ENCODE peak calls at places on chromosomes 13 and 19, in eight cellular contexts. O, H, N, Q, B, R, L and I are unnamed samples.

GRCh38 chr19:43639507-43640423 is at the start of gene CADM4:
- DNase-seq in L (no peak), Q (no peak), N (no peak), R (peak; percentile 66), B (no peak), H (peak; percentile 69), O (peak; percentile 23), I (peak; percentile 57)

GRCh38 chr19:40464059-40465024 is 1.2 kb downstream of the BLVRB start:
- DNase-seq in N (peak; percentile 68), B (peak; percentile 78), H (peak; percentile 92), O (peak; percentile 78), R (peak; percentile 96), Q (peak; percentile 76), L (peak; percentile 94), I (peak; percentile 91)

GRCh38 chr13:64709079-64709478 is 2521.1 kb downstream of the PCDH9 start:
- DNase-seq in L (no peak), R (no peak), B (no peak), H (no peak), Q (no peak), N (no peak), O (no peak), I (no peak)

GRCh38 chr19:47377801-47378200 is 28.7 kb downstream of the DHX34 start:
- DNase-seq in H (no peak), N (no peak), L (no peak), Q (no peak), O (no peak), B (no peak), R (no peak), I (peak; percentile 46)

GRCh38 chr13:32745509-32745908 is 159.3 kb downstream of the PDS5B start:
- DNase-seq in R (no peak), L (no peak), B (no peak), H (no peak), O (no peak), Q (no peak), N (no peak), I (no peak)

GRCh38 chr13:93227280-93227905 is 786 bp downstream of the GPC6 start:
- DNase-seq in H (peak; percentile 70), O (no peak), L (peak; percentile 70), B (peak; percentile 47), N (no peak), R (peak; percentile 81), Q (no peak), I (no peak)

GRCh38 chr13:76035711-76036110 is 399.6 kb downstream of the LMO7 start:
- DNase-seq in L (peak; percentile 16), Q (no peak), N (no peak), R (no peak), B (no peak), H (no peak), O (no peak), I (no peak)

GRCh38 chr13:94305463-94305862 is 174.0 kb downstream of the DCT start:
- DNase-seq in L (peak; percentile 85), N (no peak), O (no peak), H (no peak), Q (no peak), R (no peak), B (peak; percentile 83), I (no peak)

GRCh38 chr13:26017932-26018690 is 33.7 kb downstream of the SHISA2 start:
- DNase-seq in B (peak; percentile 35), Q (no peak), R (peak; percentile 37), L (peak; percentile 41), O (no peak), H (no peak), N (no peak), I (no peak)

GRCh38 chr19:48962029-48962848 is 2.9 kb upstream of the FTL start:
- DNase-seq in R (peak; percentile 62), N (peak; percentile 90), B (no peak), L (peak; percentile 40), H (peak; percentile 80), Q (no peak), O (peak; percentile 54), I (peak; percentile 51)

GRCh38 chr13:95146486-95146885 is 154.8 kb downstream of the ABCC4 start:
- DNase-seq in Q (no peak), N (no peak), B (no peak), R (no peak), O (no peak), L (no peak), H (no peak), I (no peak)

GRCh38 chr13:19596960-19597361 is 35.6 kb upstream of the TPTE2 start:
- DNase-seq in O (no peak), B (peak; percentile 30), H (no peak), R (no peak), L (peak; percentile 13), Q (no peak), N (no peak), I (no peak)

GRCh38 chr19:56885173-56885679 is 44.7 kb upstream of the PEG3 start:
- DNase-seq in N (no peak), B (no peak), O (no peak), H (no peak), L (no peak), Q (no peak), R (no peak), I (no peak)

GRCh38 chr19:38037151-38037611 is 130.2 kb downstream of the SIPA1L3 start:
- DNase-seq in L (no peak), O (no peak), R (no peak), Q (no peak), H (no peak), N (no peak), B (no peak), I (peak; percentile 46)

GRCh38 chr13:25085125-25085742 is 10.7 kb upstream of the PABPC3 start:
- DNase-seq in R (no peak), L (peak; percentile 59), H (no peak), N (no peak), B (peak; percentile 13), Q (no peak), O (no peak), I (peak; percentile 38)

GRCh38 chr13:73060251-73061160 is 1.7 kb downstream of the KLF5 start:
- DNase-seq in O (no peak), R (no peak), N (no peak), Q (no peak), B (peak; percentile 82), H (no peak), L (peak; percentile 75), I (peak; percentile 42)

GRCh38 chr13:78137404-78138142 is 218.9 kb upstream of the EDNRB start:
- DNase-seq in H (no peak), L (peak; percentile 74), B (peak; percentile 48), R (peak; percentile 57), O (no peak), N (peak; percentile 18), Q (no peak), I (no peak)

GRCh38 chr19:53908106-53908932 is 759 bp upstream of the CACNG7 start:
- DNase-seq in B (peak; percentile 21), R (peak; percentile 94), O (no peak), L (peak; percentile 79), Q (no peak), N (no peak), H (no peak), I (no peak)

DNA sequence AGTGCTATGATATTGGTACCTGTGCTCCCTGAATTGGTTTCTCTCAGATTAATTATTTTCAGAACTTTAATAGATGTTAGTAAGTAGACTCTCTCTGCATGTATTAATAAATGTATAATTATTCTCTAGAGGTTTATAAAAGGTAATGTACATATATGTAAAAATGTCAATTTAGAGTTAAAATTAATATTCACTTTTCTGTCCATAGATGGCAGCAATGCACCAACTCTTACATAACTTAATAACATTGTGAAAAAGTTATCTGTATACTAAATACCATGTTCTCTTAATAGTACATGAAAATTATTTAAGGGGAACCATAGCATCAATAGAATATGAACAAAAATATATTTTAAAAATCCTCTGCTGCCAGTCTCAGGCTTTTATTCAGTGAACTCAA is 515.0 kb upstream of the KLHL1 start:
- DNase-seq in L (peak; percentile 21), O (no peak), B (peak; percentile 1), Q (no peak), R (no peak), N (no peak), H (no peak), I (no peak)
- TF ChIP-seq CTCF in L (peak; percentile 32), O (peak; percentile 51), B (peak; percentile 25), Q (no peak), R (no peak), N (no peak), H (no peak), I (peak; percentile 44)

DNA sequence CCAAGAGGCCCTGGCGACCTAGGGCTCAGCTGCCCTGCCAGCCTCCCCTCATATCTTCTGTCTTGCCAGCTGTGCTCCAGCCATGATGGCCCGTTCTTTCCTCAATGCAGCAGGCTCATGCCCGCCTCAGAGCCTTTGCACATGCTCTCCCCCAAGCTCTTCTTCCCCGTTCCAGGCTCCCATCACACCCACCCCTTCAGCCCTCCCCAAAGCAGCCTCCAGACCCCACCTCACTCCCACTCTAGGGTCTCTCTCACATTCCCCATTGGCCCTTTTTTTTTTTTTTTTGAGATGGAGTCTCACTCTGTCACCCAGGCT is 29.9 kb upstream of the ATP1A3 start:
- DNase-seq in O (no peak), Q (no peak), R (no peak), L (no peak), B (no peak), H (no peak), N (no peak), I (no peak)
- H3K27ac ChIP-seq in O (peak overlapping the region; percentile 84), Q (no peak overlapping the region), R (no peak overlapping the region), L (no peak overlapping the region), B (no peak overlapping the region), H (peak overlapping the region; percentile 66), N (no peak overlapping the region), I (no peak overlapping the region)

DNA sequence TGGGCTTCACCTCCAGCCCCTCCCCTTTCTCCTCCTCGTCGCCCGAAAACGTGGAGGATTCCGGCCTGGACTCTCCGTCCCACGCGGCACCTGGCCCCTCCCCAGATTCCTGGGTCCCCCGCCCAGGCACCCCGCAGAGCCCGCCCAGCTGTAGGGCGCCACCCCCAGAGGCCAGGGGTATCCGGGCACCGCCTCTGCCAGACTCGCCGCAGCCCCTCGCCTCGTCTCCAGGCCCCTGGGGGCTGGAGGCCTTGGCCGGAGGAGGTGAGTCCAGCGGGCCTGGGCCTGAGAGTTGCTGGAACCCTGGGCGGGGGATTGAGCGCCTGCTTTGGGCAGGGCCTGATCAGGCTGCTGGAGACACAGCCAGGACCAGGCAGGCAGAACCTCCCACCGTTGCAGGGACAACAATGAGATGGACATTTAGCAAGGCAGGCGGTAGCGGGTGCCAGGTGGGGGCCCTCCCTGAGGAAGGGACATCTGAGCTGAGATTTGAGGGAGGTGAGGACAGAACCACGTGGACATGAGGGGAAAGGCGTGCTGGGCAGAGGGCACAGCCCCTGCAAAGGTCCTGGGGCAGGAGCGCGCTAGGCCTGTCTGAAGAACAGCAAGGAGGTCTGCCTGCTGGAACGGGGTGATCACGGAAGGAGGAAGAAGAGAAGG is 16.2 kb upstream of the B3GNT3 start:
- DNase-seq in N (no peak), L (peak; percentile 14), Q (no peak), B (no peak), H (no peak), R (no peak), O (no peak), I (no peak)
- H3K4me3 ChIP-seq in N (no peak overlapping the region), L (peak overlapping the region; percentile 10), Q (peak overlapping the region; percentile 49), B (no peak overlapping the region), H (peak overlapping the region; percentile 0), R (peak overlapping the region; percentile 50), O (peak overlapping the region; percentile 25), I (no peak overlapping the region)

GRCh38 chr19:989381-990081 is 5.4 kb downstream of the WDR18 start:
- DNase-seq in R (no peak), L (no peak), O (no peak), Q (no peak), H (no peak), B (no peak), N (no peak), I (no peak)
- TF ChIP-seq CTCF in R (peak; percentile 88), L (peak; percentile 29), O (peak; percentile 20), Q (no peak), H (no peak), B (peak; percentile 2), N (no peak), I (no peak)